ENCODE peak calls at places on chromosomes 13 and 19, in seven cellular contexts. L is tibial nerve, C is BE2C, E is lung, Z is upper lobe of right lung, G is RWPE2, X is heart left ventricle. J is an unnamed sample.
A peak's percentile ranks its signal among the peaks of the same experiment; 100 is the strongest.

GRCh38 chr19:5967994-5968430 is 9.9 kb downstream of the RANBP3 start:
- DNase-seq in L (peak; percentile 43), E (peak; percentile 65), Z (no peak), X (peak; percentile 65), C (peak; percentile 70), G (no peak), J (peak; percentile 68)

GRCh38 chr19:5697890-5698634 is 8.0 kb downstream of the RPL36 start:
- DNase-seq in X (no peak), E (no peak), Z (no peak), C (no peak), L (no peak), G (no peak), J (no peak)

GRCh38 chr19:30719189-30719990 is 347.2 kb downstream of the ZNF536 start:
- DNase-seq in L (peak; percentile 28), E (no peak), C (peak; percentile 70), X (peak; percentile 80), Z (peak; percentile 75), G (no peak), J (no peak)

GRCh38 chr19:54345938-54346386 is 7.0 kb upstream of the LILRA4 start:
- DNase-seq in L (no peak), E (no peak), X (no peak), G (peak; percentile 9), Z (peak; percentile 20), C (no peak), J (no peak)

GRCh38 chr19:58569943-58570670 is 3.0 kb downstream of the MZF1 start:
- DNase-seq in Z (peak; percentile 57), C (no peak), X (no peak), E (no peak), L (peak; percentile 8), G (no peak), J (peak; percentile 32)

GRCh38 chr13:94712287-94712811 is at the start of gene SOX21:
- DNase-seq in Z (no peak), E (no peak), G (peak; percentile 49), C (no peak), L (no peak), X (no peak), J (no peak)

GRCh38 chr19:20367811-20368294 is 197.7 kb downstream of the ZNF737 start:
- DNase-seq in X (no peak), G (no peak), C (no peak), E (no peak), L (no peak), Z (no peak), J (no peak)

GRCh38 chr13:25608181-25608580 is 236.4 kb downstream of the ATP8A2 start:
- DNase-seq in Z (no peak), G (no peak), C (no peak), L (no peak), X (no peak), E (no peak), J (no peak)

GRCh38 chr19:401836-402535 is 7.0 kb downstream of the C2CD4C start:
- DNase-seq in L (peak; percentile 5), G (peak; percentile 33), X (no peak), E (no peak), Z (peak; percentile 54), C (no peak), J (no peak)

GRCh38 chr13:79648191-79648590 is 167.2 kb downstream of the NDFIP2 start:
- DNase-seq in X (no peak), C (no peak), E (no peak), Z (no peak), G (no peak), L (no peak), J (no peak)

GRCh38 chr13:81142306-81142999 is 801.5 kb upstream of the SPRY2 start:
- DNase-seq in Z (no peak), E (no peak), C (no peak), L (no peak), G (no peak), X (no peak), J (no peak)

GRCh38 chr13:101303512-101303911 is 112.8 kb downstream of the NALCN start:
- DNase-seq in E (no peak), C (no peak), L (no peak), G (no peak), X (no peak), Z (no peak), J (no peak)

GRCh38 chr19:45782820-45783785 is 813 bp upstream of the DMPK start:
- DNase-seq in C (no peak), G (no peak), X (peak; percentile 84), E (no peak), L (no peak), Z (no peak), J (no peak)

GRCh38 chr13:49560270-49561063 is 24.9 kb downstream of the RCBTB1 start:
- DNase-seq in L (no peak), E (no peak), G (no peak), X (no peak), Z (no peak), C (no peak), J (peak; percentile 76)

GRCh38 chr13:27347373-27347772 is 76.7 kb downstream of the RASL11A start:
- DNase-seq in G (no peak), X (no peak), Z (no peak), L (no peak), C (no peak), E (no peak), J (no peak)

GRCh38 chr19:5718579-5719273 is 1.2 kb downstream of the LONP1 start:
- DNase-seq in Z (no peak), L (no peak), G (no peak), X (no peak), E (no peak), C (no peak), J (no peak)

GRCh38 chr13:74132768-74133656 is 1.2 kb downstream of the KLF12 start:
- DNase-seq in X (peak; percentile 49), Z (peak; percentile 64), G (no peak), C (peak; percentile 27), E (no peak), L (no peak), J (no peak)

GRCh38 chr19:42048992-42049391 is 21.0 kb downstream of the GRIK5 start:
- DNase-seq in C (no peak), G (no peak), Z (no peak), L (no peak), E (no peak), X (no peak), J (peak; percentile 27)

GRCh38 chr13:40776681-40777165 is 5.7 kb upstream of the MRPS31 start:
- DNase-seq in C (no peak), Z (no peak), E (peak; percentile 44), L (no peak), G (no peak), X (no peak), J (no peak)

GRCh38 chr19:5200844-5201243 is 139.8 kb downstream of the PTPRS start:
- DNase-seq in E (no peak), G (no peak), X (no peak), Z (no peak), L (no peak), C (no peak), J (no peak)

GRCh38 chr19:8336665-8337064 is 6.4 kb downstream of the KANK3 start:
- DNase-seq in G (no peak), Z (no peak), X (no peak), E (no peak), C (no peak), L (no peak), J (no peak)
- H3K27me3 ChIP-seq in G (peaks cover 18% of the 10 kb centered on the region), Z (peaks cover 18% of the 10 kb centered on the region), X (peaks cover 16% of the 10 kb centered on the region), E (no peaks in the 10 kb centered on the region), C (peaks cover 75% of the 10 kb centered on the region), L (peaks cover 31% of the 10 kb centered on the region), J (peaks cover 1% of the 10 kb centered on the region)

DNA sequence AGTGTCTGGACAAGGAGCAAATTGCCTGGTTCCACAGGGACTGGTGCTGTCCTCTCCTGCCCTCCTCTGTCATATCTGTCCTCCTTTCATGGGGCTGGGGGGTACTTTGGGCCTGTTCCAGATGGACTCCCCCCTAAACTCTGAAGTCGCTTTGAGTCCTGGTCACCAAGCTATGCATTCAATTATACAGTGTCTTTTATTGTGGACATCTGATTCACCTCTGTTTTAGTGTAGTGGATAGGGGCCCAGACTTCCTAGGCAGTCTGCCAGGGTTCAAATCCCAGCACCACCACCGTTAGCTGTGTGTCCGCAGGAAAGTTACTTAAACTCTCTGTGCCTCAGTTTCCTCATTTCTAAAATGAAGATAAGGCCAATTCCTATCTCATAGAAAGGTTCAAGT is 21.0 kb upstream of the IRS2 start:
- DNase-seq in L (no peak), E (no peak), G (no peak), Z (no peak), X (no peak), C (no peak), J (no peak)
- TF ChIP-seq CTCF in L (no peak), E (no peak), G (no peak), Z (no peak), X (no peak), C (no peak), J (no peak)

DNA sequence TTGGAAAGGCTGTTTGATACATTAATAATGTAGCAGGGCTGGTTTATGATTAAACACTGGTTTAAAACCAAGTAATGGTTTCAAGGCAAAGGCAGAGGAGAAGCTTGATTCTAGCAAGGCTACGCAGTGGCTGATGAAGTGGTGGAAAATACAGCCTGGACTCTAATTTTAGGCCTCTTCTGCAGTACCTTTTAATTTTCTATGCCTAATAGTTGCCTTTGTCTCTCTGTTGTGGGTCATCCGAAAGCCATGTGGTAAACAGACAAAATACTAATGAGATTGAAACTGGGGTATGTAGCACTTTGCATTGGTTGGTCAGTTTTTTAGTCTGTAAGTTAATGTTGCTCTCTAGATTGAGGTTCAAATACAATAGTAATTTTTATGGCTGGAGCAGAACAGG is 3.3 kb downstream of the LMO7 start:
- DNase-seq in E (no peak), G (no peak), Z (no peak), C (no peak), L (no peak), X (no peak), J (no peak)
- H3K27me3 ChIP-seq in E (no peaks in the 10 kb centered on the region), G (no peaks in the 10 kb centered on the region), Z (no peaks in the 10 kb centered on the region), C (peaks cover 13% of the 10 kb centered on the region), L (no peaks in the 10 kb centered on the region), X (no peaks in the 10 kb centered on the region), J (no peaks in the 10 kb centered on the region)

GRCh38 chr19:43934055-43934984 is 762 bp downstream of the ZNF45 start:
- DNase-seq in G (no peak), C (no peak), X (no peak), Z (no peak), E (no peak), L (no peak), J (no peak)
- TF ChIP-seq CTCF in G (no peak), C (no peak), X (no peak), Z (no peak), E (no peak), L (no peak), J (peak; percentile 7)

GRCh38 chr19:1483979-1484428 is 5.0 kb upstream of the C19orf25 start:
- DNase-seq in X (no peak), L (no peak), E (no peak), Z (no peak), G (no peak), C (no peak), J (no peak)
- H3K27me3 ChIP-seq in X (no peaks in the 10 kb centered on the region), L (no peaks in the 10 kb centered on the region), E (no peaks in the 10 kb centered on the region), Z (no peaks in the 10 kb centered on the region), G (no peaks in the 10 kb centered on the region), C (no peaks in the 10 kb centered on the region), J (no peaks in the 10 kb centered on the region)